ENCODE peak calls at places on chromosomes 4 and X, in six cellular contexts. One of them, this sample, is unnamed.

GRCh38 chrX:13676885-13677284 is 12.0 kb upstream of the RAB9A start:
- DNase-seq in endothelial cell of umbilical vein: no peak
- DNase-seq in OCI-LY7: no peak
- DNase-seq in left ventricle myocardium inferior: no peak
- DNase-seq in CD4-positive, alpha-beta T cell: no peak
- DNase-seq in astrocyte: no peak
- DNase-seq in this sample: no peak

GRCh38 chrX:78979789-78980464 is 34.7 kb downstream of the P2RY10 start:
- DNase-seq in endothelial cell of umbilical vein: no peak
- DNase-seq in OCI-LY7: peak; percentile 8
- DNase-seq in left ventricle myocardium inferior: no peak
- DNase-seq in CD4-positive, alpha-beta T cell: no peak
- DNase-seq in astrocyte: no peak
- DNase-seq in this sample: no peak

GRCh38 chr4:113222431-113222979 is 173.1 kb downstream of the ANK2 start:
- DNase-seq in endothelial cell of umbilical vein: no peak
- DNase-seq in OCI-LY7: no peak
- DNase-seq in left ventricle myocardium inferior: no peak
- DNase-seq in CD4-positive, alpha-beta T cell: no peak
- DNase-seq in astrocyte: peak; percentile 27
- DNase-seq in this sample: no peak

GRCh38 chrX:2828404-2829065 is at the start of gene GYG2:
- DNase-seq in endothelial cell of umbilical vein: no peak
- DNase-seq in OCI-LY7: no peak
- DNase-seq in left ventricle myocardium inferior: no peak
- DNase-seq in CD4-positive, alpha-beta T cell: no peak
- DNase-seq in astrocyte: no peak
- DNase-seq in this sample: no peak

GRCh38 chr4:99855677-99856076 is 38.5 kb downstream of the LAMTOR3 start:
- DNase-seq in endothelial cell of umbilical vein: no peak
- DNase-seq in OCI-LY7: peak; percentile 48
- DNase-seq in left ventricle myocardium inferior: no peak
- DNase-seq in CD4-positive, alpha-beta T cell: no peak
- DNase-seq in astrocyte: no peak
- DNase-seq in this sample: no peak

GRCh38 chrX:66200855-66201795 is 37.1 kb downstream of the HEPH start:
- DNase-seq in endothelial cell of umbilical vein: no peak
- DNase-seq in OCI-LY7: peak; percentile 14
- DNase-seq in left ventricle myocardium inferior: no peak
- DNase-seq in CD4-positive, alpha-beta T cell: no peak
- DNase-seq in astrocyte: no peak
- DNase-seq in this sample: no peak

GRCh38 chr4:107737470-107737869 is 17.4 kb upstream of the PAPSS1 start:
- DNase-seq in endothelial cell of umbilical vein: no peak
- DNase-seq in OCI-LY7: no peak
- DNase-seq in left ventricle myocardium inferior: no peak
- DNase-seq in CD4-positive, alpha-beta T cell: no peak
- DNase-seq in astrocyte: no peak
- DNase-seq in this sample: no peak

GRCh38 chrX:149493567-149494562 is 11.2 kb downstream of the IDS start:
- DNase-seq in endothelial cell of umbilical vein: no peak
- DNase-seq in OCI-LY7: no peak
- DNase-seq in left ventricle myocardium inferior: peak; percentile 37
- DNase-seq in CD4-positive, alpha-beta T cell: no peak
- DNase-seq in astrocyte: no peak
- DNase-seq in this sample: no peak

GRCh38 chrX:150649096-150649870 is 43.9 kb upstream of the MTMR1 start:
- DNase-seq in endothelial cell of umbilical vein: peak; percentile 82
- DNase-seq in OCI-LY7: no peak
- DNase-seq in left ventricle myocardium inferior: no peak
- DNase-seq in CD4-positive, alpha-beta T cell: no peak
- DNase-seq in astrocyte: peak; percentile 64
- DNase-seq in this sample: no peak

GRCh38 chr4:120844528-120844921 is 78.0 kb downstream of the PRDM5 start:
- DNase-seq in endothelial cell of umbilical vein: no peak
- DNase-seq in OCI-LY7: no peak
- DNase-seq in left ventricle myocardium inferior: no peak
- DNase-seq in CD4-positive, alpha-beta T cell: no peak
- DNase-seq in astrocyte: peak; percentile 13
- DNase-seq in this sample: no peak

GRCh38 chrX:17564689-17565409 is 172.4 kb upstream of the SCML1 start:
- DNase-seq in endothelial cell of umbilical vein: no peak
- DNase-seq in OCI-LY7: no peak
- DNase-seq in left ventricle myocardium inferior: no peak
- DNase-seq in CD4-positive, alpha-beta T cell: no peak
- DNase-seq in astrocyte: peak; percentile 49
- DNase-seq in this sample: no peak

GRCh38 chr4:120329386-120329785 is 262.7 kb upstream of the MAD2L1 start:
- DNase-seq in endothelial cell of umbilical vein: no peak
- DNase-seq in OCI-LY7: no peak
- DNase-seq in left ventricle myocardium inferior: no peak
- DNase-seq in CD4-positive, alpha-beta T cell: no peak
- DNase-seq in astrocyte: no peak
- DNase-seq in this sample: no peak

GRCh38 chrX:11341274-11342256 is 48.4 kb downstream of the AMELX start:
- DNase-seq in endothelial cell of umbilical vein: peak; percentile 89
- DNase-seq in OCI-LY7: peak; percentile 20
- DNase-seq in left ventricle myocardium inferior: peak; percentile 48
- DNase-seq in CD4-positive, alpha-beta T cell: no peak
- DNase-seq in astrocyte: peak; percentile 79
- DNase-seq in this sample: no peak

GRCh38 chr4:26412381-26413372 is 77.6 kb downstream of the CCKAR start:
- DNase-seq in endothelial cell of umbilical vein: no peak
- DNase-seq in OCI-LY7: no peak
- DNase-seq in left ventricle myocardium inferior: peak; percentile 58
- DNase-seq in CD4-positive, alpha-beta T cell: no peak
- DNase-seq in astrocyte: no peak
- DNase-seq in this sample: no peak

GRCh38 chrX:51568586-51568985 is 50.1 kb downstream of the CENPVL3 start:
- DNase-seq in endothelial cell of umbilical vein: no peak
- DNase-seq in OCI-LY7: no peak
- DNase-seq in left ventricle myocardium inferior: no peak
- DNase-seq in CD4-positive, alpha-beta T cell: no peak
- DNase-seq in astrocyte: peak; percentile 43
- DNase-seq in this sample: no peak

GRCh38 chr4:119328695-119329094 is 6.8 kb upstream of the FABP2 start:
- DNase-seq in endothelial cell of umbilical vein: no peak
- DNase-seq in OCI-LY7: no peak
- DNase-seq in left ventricle myocardium inferior: no peak
- DNase-seq in CD4-positive, alpha-beta T cell: no peak
- DNase-seq in astrocyte: no peak
- DNase-seq in this sample: no peak

DNA sequence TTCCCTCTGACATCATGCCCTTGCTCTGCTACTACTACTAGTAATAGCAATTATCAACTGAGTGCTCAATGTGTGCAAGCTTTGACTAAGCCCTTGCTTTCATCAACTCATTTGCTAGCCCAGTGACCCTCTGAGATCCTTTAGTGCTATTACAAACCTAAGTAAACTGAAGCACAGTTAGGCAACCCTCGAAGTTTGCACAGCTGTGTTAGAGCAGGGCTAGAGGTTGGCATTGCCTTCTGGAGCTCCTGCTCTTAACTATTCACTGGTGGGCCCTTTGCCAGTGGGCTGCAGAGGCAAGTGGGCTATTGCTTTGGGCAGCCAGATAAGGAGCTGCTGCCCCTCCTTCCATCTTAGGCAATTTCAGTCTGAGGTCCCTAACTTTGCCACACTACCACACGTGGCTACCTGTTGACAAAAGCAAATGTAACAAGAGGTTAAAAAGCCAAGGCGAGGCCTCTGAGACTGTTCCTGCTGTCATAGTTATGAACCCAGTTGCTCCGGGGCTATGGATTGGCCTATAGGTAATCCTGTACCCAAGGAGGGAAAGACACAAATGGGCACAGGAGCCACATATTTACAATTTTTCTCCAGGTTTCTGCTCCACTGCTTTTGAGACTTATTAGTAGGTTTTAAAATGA is 41.5 kb upstream of the ANKRD50 start:
- DNase-seq in endothelial cell of umbilical vein: no peak
- DNase-seq in OCI-LY7: no peak
- DNase-seq in left ventricle myocardium inferior: no peak
- DNase-seq in CD4-positive, alpha-beta T cell: no peak
- DNase-seq in astrocyte: no peak
- DNase-seq in this sample: no peak
- H3K9me3 ChIP-seq in endothelial cell of umbilical vein: no peaks in the 10 kb centered on the region
- H3K9me3 ChIP-seq in OCI-LY7: no peaks in the 10 kb centered on the region
- H3K9me3 ChIP-seq in left ventricle myocardium inferior: no peaks in the 10 kb centered on the region
- H3K9me3 ChIP-seq in CD4-positive, alpha-beta T cell: no peaks in the 10 kb centered on the region
- H3K9me3 ChIP-seq in astrocyte: no peaks in the 10 kb centered on the region
- H3K9me3 ChIP-seq in this sample: no peaks in the 10 kb centered on the region

GRCh38 chrX:19630776-19631707 is 115.7 kb upstream of the MAP3K15 start:
- DNase-seq in endothelial cell of umbilical vein: no peak
- DNase-seq in OCI-LY7: no peak
- DNase-seq in left ventricle myocardium inferior: no peak
- DNase-seq in CD4-positive, alpha-beta T cell: no peak
- DNase-seq in astrocyte: no peak
- DNase-seq in this sample: no peak

GRCh38 chrX:19627533-19627932 is 112.2 kb upstream of the MAP3K15 start:
- DNase-seq in endothelial cell of umbilical vein: no peak
- DNase-seq in OCI-LY7: no peak
- DNase-seq in left ventricle myocardium inferior: no peak
- DNase-seq in CD4-positive, alpha-beta T cell: no peak
- DNase-seq in astrocyte: peak; percentile 23
- DNase-seq in this sample: no peak

GRCh38 chrX:19628006-19628575 is 112.8 kb upstream of the MAP3K15 start:
- DNase-seq in endothelial cell of umbilical vein: no peak
- DNase-seq in OCI-LY7: no peak
- DNase-seq in left ventricle myocardium inferior: no peak
- DNase-seq in CD4-positive, alpha-beta T cell: no peak
- DNase-seq in astrocyte: peak; percentile 43
- DNase-seq in this sample: no peak

GRCh38 chrX:19629541-19629940 is 114.2 kb upstream of the MAP3K15 start:
- DNase-seq in endothelial cell of umbilical vein: no peak
- DNase-seq in OCI-LY7: no peak
- DNase-seq in left ventricle myocardium inferior: no peak
- DNase-seq in CD4-positive, alpha-beta T cell: no peak
- DNase-seq in astrocyte: no peak
- DNase-seq in this sample: no peak

DNA sequence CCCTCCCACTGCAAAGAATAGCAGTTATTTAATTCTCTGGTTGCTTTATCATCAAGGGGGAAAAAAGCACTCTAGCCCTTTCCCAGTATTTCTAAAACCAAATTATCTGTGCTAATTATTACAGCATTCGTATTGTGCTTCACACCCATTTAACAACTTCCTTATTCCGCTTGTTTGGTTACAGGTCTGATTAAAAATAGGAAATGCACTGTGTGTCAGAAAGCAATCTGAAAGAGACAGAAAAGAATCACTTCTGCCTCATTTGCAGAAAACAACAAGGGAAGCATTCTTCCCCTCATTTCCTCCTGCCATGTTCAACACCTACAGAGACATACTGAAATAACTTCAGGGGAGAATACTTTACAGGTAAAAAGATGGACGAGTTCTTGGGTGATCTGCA is 114.9 kb upstream of the MAP3K15 start:
- DNase-seq in endothelial cell of umbilical vein: no peak
- DNase-seq in OCI-LY7: peak; percentile 18
- DNase-seq in left ventricle myocardium inferior: no peak
- DNase-seq in CD4-positive, alpha-beta T cell: no peak
- DNase-seq in astrocyte: no peak
- DNase-seq in this sample: no peak
- H3K9me3 ChIP-seq in endothelial cell of umbilical vein: no peaks in the 10 kb centered on the region
- H3K9me3 ChIP-seq in OCI-LY7: no peaks in the 10 kb centered on the region
- H3K9me3 ChIP-seq in left ventricle myocardium inferior: no peaks in the 10 kb centered on the region
- H3K9me3 ChIP-seq in CD4-positive, alpha-beta T cell: no peaks in the 10 kb centered on the region
- H3K9me3 ChIP-seq in astrocyte: no peaks in the 10 kb centered on the region
- H3K9me3 ChIP-seq in this sample: no peaks in the 10 kb centered on the region

DNA sequence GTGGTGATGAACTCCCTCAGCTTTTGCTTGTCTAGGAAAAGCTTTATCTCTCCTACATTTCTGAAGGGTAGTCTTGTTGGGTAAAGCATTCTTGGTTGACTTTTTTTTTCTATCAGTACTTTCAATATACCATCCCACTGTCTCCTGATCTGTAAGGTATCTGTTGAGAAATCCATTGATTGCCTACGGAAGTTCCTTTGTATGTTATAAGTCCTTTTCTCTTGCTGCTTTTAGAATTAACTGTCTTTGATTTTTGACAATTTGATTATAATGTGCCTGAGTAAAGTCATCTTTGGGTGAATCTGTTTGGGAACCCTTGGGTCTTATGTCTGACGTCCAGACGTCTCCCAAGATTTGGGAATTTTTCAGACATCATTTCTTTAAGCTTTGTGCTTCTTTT is 30.8 kb downstream of the SCLT1 start:
- DNase-seq in endothelial cell of umbilical vein: no peak
- DNase-seq in OCI-LY7: no peak
- DNase-seq in left ventricle myocardium inferior: no peak
- DNase-seq in CD4-positive, alpha-beta T cell: no peak
- DNase-seq in astrocyte: no peak
- DNase-seq in this sample: no peak
- H3K9me3 ChIP-seq in endothelial cell of umbilical vein: no peaks in the 10 kb centered on the region
- H3K9me3 ChIP-seq in OCI-LY7: peaks cover 60% of the 10 kb centered on the region
- H3K9me3 ChIP-seq in left ventricle myocardium inferior: peaks cover 97% of the 10 kb centered on the region
- H3K9me3 ChIP-seq in CD4-positive, alpha-beta T cell: peaks cover 53% of the 10 kb centered on the region
- H3K9me3 ChIP-seq in astrocyte: peaks cover 7% of the 10 kb centered on the region
- H3K9me3 ChIP-seq in this sample: peaks cover 20% of the 10 kb centered on the region

GRCh38 chrX:136650811-136651210 is 2.9 kb downstream of the CD40LG start:
- DNase-seq in endothelial cell of umbilical vein: no peak
- DNase-seq in OCI-LY7: no peak
- DNase-seq in left ventricle myocardium inferior: no peak
- DNase-seq in CD4-positive, alpha-beta T cell: no peak
- DNase-seq in astrocyte: no peak
- DNase-seq in this sample: no peak
- H3K9me3 ChIP-seq in endothelial cell of umbilical vein: no peaks in the 10 kb centered on the region
- H3K9me3 ChIP-seq in OCI-LY7: no peaks in the 10 kb centered on the region
- H3K9me3 ChIP-seq in left ventricle myocardium inferior: no peaks in the 10 kb centered on the region
- H3K9me3 ChIP-seq in CD4-positive, alpha-beta T cell: no peaks in the 10 kb centered on the region
- H3K9me3 ChIP-seq in astrocyte: no peaks in the 10 kb centered on the region
- H3K9me3 ChIP-seq in this sample: no peaks in the 10 kb centered on the region

DNA sequence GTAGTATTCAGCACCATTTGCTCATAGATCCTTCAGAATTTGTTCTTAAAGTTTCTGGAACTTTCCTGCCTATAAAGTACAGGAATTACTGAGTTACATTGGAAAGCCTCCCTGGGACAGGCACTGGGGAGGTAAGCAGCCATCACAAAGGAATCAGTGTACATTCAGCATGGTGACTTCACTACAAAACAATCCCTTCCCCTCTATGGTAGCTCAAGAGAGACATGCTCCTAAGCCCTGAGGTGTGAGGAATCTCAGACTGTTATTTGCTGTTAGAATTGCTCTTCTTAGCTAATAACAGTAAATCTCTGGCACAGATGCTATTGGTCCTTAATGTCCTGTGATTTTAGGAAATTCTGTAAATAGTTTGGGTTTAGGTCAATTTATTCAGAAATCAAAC is 1898.0 kb upstream of the PCDH7 start:
- DNase-seq in endothelial cell of umbilical vein: no peak
- DNase-seq in OCI-LY7: no peak
- DNase-seq in left ventricle myocardium inferior: no peak
- DNase-seq in CD4-positive, alpha-beta T cell: no peak
- DNase-seq in astrocyte: no peak
- DNase-seq in this sample: no peak
- H3K9me3 ChIP-seq in endothelial cell of umbilical vein: no peaks in the 10 kb centered on the region
- H3K9me3 ChIP-seq in OCI-LY7: no peaks in the 10 kb centered on the region
- H3K9me3 ChIP-seq in left ventricle myocardium inferior: peaks cover 10% of the 10 kb centered on the region
- H3K9me3 ChIP-seq in CD4-positive, alpha-beta T cell: peaks cover 3% of the 10 kb centered on the region
- H3K9me3 ChIP-seq in astrocyte: peaks cover 2% of the 10 kb centered on the region
- H3K9me3 ChIP-seq in this sample: no peaks in the 10 kb centered on the region